ENCODE peak calls at places on chromosome 18, in six cellular contexts. One of them, this sample, is unnamed.

GRCh38 chr18:59669872-59670657 is 27.2 kb downstream of the CCBE1 start:
- DNase-seq in heart left ventricle: no peak
- DNase-seq in A549: no peak
- DNase-seq in stomach: no peak
- DNase-seq in H1: no peak
- DNase-seq in uterus: no peak
- DNase-seq in this sample: no peak

GRCh38 chr18:12376034-12376717 is 851 bp downstream of the AFG3L2 start:
- DNase-seq in heart left ventricle: peak
- DNase-seq in A549: peak
- DNase-seq in stomach: peak
- DNase-seq in H1: no peak
- DNase-seq in uterus: no peak
- DNase-seq in this sample: peak

GRCh38 chr18:11653521-11653920 is 35.5 kb upstream of the GNAL start:
- DNase-seq in heart left ventricle: no peak
- DNase-seq in A549: no peak
- DNase-seq in stomach: no peak
- DNase-seq in H1: no peak
- DNase-seq in uterus: no peak
- DNase-seq in this sample: no peak

GRCh38 chr18:79511271-79511670 is 115.5 kb downstream of the NFATC1 start:
- DNase-seq in heart left ventricle: no peak
- DNase-seq in A549: no peak
- DNase-seq in stomach: peak
- DNase-seq in H1: no peak
- DNase-seq in uterus: peak
- DNase-seq in this sample: no peak

GRCh38 chr18:79326413-79327198 is 69.1 kb upstream of the NFATC1 start:
- DNase-seq in heart left ventricle: no peak
- DNase-seq in A549: no peak
- DNase-seq in stomach: no peak
- DNase-seq in H1: no peak
- DNase-seq in uterus: no peak
- DNase-seq in this sample: no peak

GRCh38 chr18:59898609-59899297 is 1.0 kb upstream of the PMAIP1 start:
- DNase-seq in heart left ventricle: no peak
- DNase-seq in A549: no peak
- DNase-seq in stomach: no peak
- DNase-seq in H1: no peak
- DNase-seq in uterus: no peak
- DNase-seq in this sample: no peak

GRCh38 chr18:79452991-79453645 is 57.4 kb downstream of the NFATC1 start:
- DNase-seq in heart left ventricle: no peak
- DNase-seq in A549: no peak
- DNase-seq in stomach: no peak
- DNase-seq in H1: no peak
- DNase-seq in uterus: no peak
- DNase-seq in this sample: no peak

GRCh38 chr18:5693637-5694175 is 149.9 kb upstream of the EPB41L3 start:
- DNase-seq in heart left ventricle: no peak
- DNase-seq in A549: no peak
- DNase-seq in stomach: no peak
- DNase-seq in H1: no peak
- DNase-seq in uterus: no peak
- DNase-seq in this sample: no peak

GRCh38 chr18:2905802-2906521 is 59.2 kb downstream of the EMILIN2 start:
- DNase-seq in heart left ventricle: peak
- DNase-seq in A549: peak
- DNase-seq in stomach: peak
- DNase-seq in H1: no peak
- DNase-seq in uterus: peak
- DNase-seq in this sample: peak

GRCh38 chr18:41096504-41096903 is 858.5 kb upstream of the PIK3C3 start:
- DNase-seq in heart left ventricle: no peak
- DNase-seq in A549: no peak
- DNase-seq in stomach: no peak
- DNase-seq in H1: no peak
- DNase-seq in uterus: no peak
- DNase-seq in this sample: peak

GRCh38 chr18:36481201-36481657 is 183.7 kb downstream of the FHOD3 start:
- DNase-seq in heart left ventricle: no peak
- DNase-seq in A549: no peak
- DNase-seq in stomach: no peak
- DNase-seq in H1: no peak
- DNase-seq in uterus: no peak
- DNase-seq in this sample: peak

DNA sequence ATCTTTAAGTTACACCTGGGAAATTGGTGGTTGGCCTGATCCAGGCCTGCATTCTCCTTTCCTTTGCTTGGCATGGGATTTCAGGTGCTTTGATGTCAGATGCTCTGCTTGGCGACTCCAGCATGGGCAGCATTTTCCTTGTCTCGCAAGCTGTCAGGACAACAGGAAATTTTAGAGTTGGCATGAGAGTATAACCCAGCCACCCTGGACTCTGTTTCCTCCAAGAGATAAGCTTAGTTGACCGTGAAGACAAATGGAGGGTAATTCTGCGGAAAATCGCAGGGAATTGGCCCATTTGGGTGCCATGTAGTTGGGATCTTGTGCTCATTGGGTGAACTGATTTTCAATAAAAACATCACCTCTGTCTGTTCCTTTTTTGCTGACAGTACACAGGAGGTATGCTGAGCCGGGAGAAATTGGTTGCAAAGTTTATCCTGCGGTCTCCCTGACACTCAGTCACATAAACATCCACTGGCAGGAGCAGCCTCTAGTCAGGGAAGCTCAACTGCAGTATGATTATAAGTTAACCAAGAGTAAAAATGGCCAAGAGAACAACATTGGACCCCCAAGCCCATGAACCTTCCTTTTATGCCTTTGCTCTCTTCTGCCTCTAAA is 409.9 kb downstream of the SETBP1 start:
- DNase-seq in heart left ventricle: no peak
- DNase-seq in A549: no peak
- DNase-seq in stomach: no peak
- DNase-seq in H1: no peak
- DNase-seq in uterus: no peak
- DNase-seq in this sample: no peak
- TF ChIP-seq POLR2A in heart left ventricle: no peak
- TF ChIP-seq POLR2A in A549: no peak
- TF ChIP-seq POLR2A in stomach: no peak
- TF ChIP-seq POLR2A in H1: no peak
- TF ChIP-seq POLR2A in uterus: no peak
- TF ChIP-seq POLR2A in this sample: no peak

GRCh38 chr18:63476666-63477065 is at the start of gene SERPINB5:
- DNase-seq in heart left ventricle: no peak
- DNase-seq in A549: no peak
- DNase-seq in stomach: peak
- DNase-seq in H1: no peak
- DNase-seq in uterus: no peak
- DNase-seq in this sample: no peak

GRCh38 chr18:63465059-63465458 is 11.7 kb upstream of the SERPINB5 start:
- DNase-seq in heart left ventricle: no peak
- DNase-seq in A549: no peak
- DNase-seq in stomach: no peak
- DNase-seq in H1: no peak
- DNase-seq in uterus: no peak
- DNase-seq in this sample: no peak

GRCh38 chr18:63472380-63472779 is 4.4 kb upstream of the SERPINB5 start:
- DNase-seq in heart left ventricle: no peak
- DNase-seq in A549: peak
- DNase-seq in stomach: no peak
- DNase-seq in H1: no peak
- DNase-seq in uterus: no peak
- DNase-seq in this sample: no peak

GRCh38 chr18:63467699-63468098 is 9.1 kb upstream of the SERPINB5 start:
- DNase-seq in heart left ventricle: no peak
- DNase-seq in A549: no peak
- DNase-seq in stomach: no peak
- DNase-seq in H1: no peak
- DNase-seq in uterus: no peak
- DNase-seq in this sample: no peak

GRCh38 chr18:63470751-63471150 is 6.0 kb upstream of the SERPINB5 start:
- DNase-seq in heart left ventricle: no peak
- DNase-seq in A549: no peak
- DNase-seq in stomach: no peak
- DNase-seq in H1: no peak
- DNase-seq in uterus: no peak
- DNase-seq in this sample: peak
- TF ChIP-seq POLR2A in heart left ventricle: no peak
- TF ChIP-seq POLR2A in A549: no peak
- TF ChIP-seq POLR2A in stomach: no peak
- TF ChIP-seq POLR2A in H1: no peak
- TF ChIP-seq POLR2A in uterus: no peak
- TF ChIP-seq POLR2A in this sample: no peak

DNA sequence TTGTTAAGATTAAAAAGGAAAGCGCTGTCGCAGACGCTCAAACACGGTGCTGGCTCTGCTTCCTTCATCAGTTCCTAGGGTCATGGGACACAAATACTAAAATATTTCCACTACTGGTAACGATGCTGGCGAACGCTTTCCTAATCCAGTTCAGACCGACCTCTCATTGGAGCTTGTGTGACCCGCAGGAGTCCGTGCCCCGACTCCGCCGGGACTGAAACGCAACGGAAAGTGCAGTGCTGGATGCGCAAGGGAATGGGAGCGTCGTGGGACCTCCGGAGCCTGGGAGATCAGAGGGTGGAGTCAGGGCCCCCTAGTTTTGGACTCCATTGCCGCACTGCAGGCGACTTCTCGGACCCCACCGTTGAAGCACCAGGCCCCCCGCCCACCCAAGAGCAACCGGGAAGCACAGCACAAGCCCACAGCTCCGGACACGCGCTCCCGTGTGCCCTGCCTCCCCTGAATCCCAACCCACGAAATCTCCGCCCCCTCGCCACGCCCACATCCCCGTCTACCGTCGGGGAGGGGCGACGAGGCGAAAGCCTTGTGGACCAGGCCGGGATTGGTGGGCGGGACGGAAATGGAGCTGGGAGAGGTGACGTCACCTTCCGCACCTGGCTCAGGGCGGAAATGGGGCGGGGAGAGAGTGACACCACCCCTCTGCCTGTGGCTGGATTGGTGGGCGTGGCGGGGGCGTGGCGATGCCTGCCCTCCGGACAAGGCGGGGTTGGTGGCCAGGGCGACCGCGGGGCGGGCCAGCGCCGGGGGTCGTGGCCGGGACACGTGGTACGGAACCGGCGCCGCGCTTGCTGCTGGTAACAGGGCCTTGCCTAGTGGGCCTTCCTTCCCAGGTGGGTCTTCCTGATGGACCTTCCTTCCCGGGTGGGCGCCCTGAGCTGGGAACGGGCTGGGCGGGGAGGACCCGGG is at the start of gene CNDP2:
- DNase-seq in heart left ventricle: peak
- DNase-seq in A549: peak
- DNase-seq in stomach: peak
- DNase-seq in H1: peak
- DNase-seq in uterus: peak
- DNase-seq in this sample: peak
- TF ChIP-seq POLR2A in heart left ventricle: no peak
- TF ChIP-seq POLR2A in A549: peak
- TF ChIP-seq POLR2A in stomach: no peak
- TF ChIP-seq POLR2A in H1: peak
- TF ChIP-seq POLR2A in uterus: peak
- TF ChIP-seq POLR2A in this sample: peak

GRCh38 chr18:22169889-22170420 is 566 bp downstream of the GATA6 start:
- DNase-seq in heart left ventricle: peak
- DNase-seq in A549: no peak
- DNase-seq in stomach: no peak
- DNase-seq in H1: no peak
- DNase-seq in uterus: peak
- DNase-seq in this sample: no peak

GRCh38 chr18:22167471-22168151 is 1.8 kb upstream of the GATA6 start:
- DNase-seq in heart left ventricle: peak
- DNase-seq in A549: peak
- DNase-seq in stomach: no peak
- DNase-seq in H1: no peak
- DNase-seq in uterus: peak
- DNase-seq in this sample: no peak

GRCh38 chr18:22168360-22168921 is 948 bp upstream of the GATA6 start:
- DNase-seq in heart left ventricle: peak
- DNase-seq in A549: peak
- DNase-seq in stomach: peak
- DNase-seq in H1: no peak
- DNase-seq in uterus: peak
- DNase-seq in this sample: peak

GRCh38 chr18:22170421-22171262 is 1.3 kb downstream of the GATA6 start:
- DNase-seq in heart left ventricle: peak
- DNase-seq in A549: peak
- DNase-seq in stomach: no peak
- DNase-seq in H1: no peak
- DNase-seq in uterus: peak
- DNase-seq in this sample: peak

GRCh38 chr18:22169011-22169888 is at the start of gene GATA6:
- DNase-seq in heart left ventricle: peak
- DNase-seq in A549: peak
- DNase-seq in stomach: peak
- DNase-seq in H1: peak
- DNase-seq in uterus: peak
- DNase-seq in this sample: peak
- TF ChIP-seq POLR2A in heart left ventricle: peak
- TF ChIP-seq POLR2A in A549: peak
- TF ChIP-seq POLR2A in stomach: no peak
- TF ChIP-seq POLR2A in H1: no peak
- TF ChIP-seq POLR2A in uterus: peak
- TF ChIP-seq POLR2A in this sample: no peak

GRCh38 chr18:13435596-13436333 is 217.2 kb downstream of the LDLRAD4 start:
- DNase-seq in heart left ventricle: no peak
- DNase-seq in A549: peak
- DNase-seq in stomach: no peak
- DNase-seq in H1: no peak
- DNase-seq in uterus: no peak
- DNase-seq in this sample: no peak
- TF ChIP-seq POLR2A in heart left ventricle: no peak
- TF ChIP-seq POLR2A in A549: no peak
- TF ChIP-seq POLR2A in stomach: no peak
- TF ChIP-seq POLR2A in H1: no peak
- TF ChIP-seq POLR2A in uterus: no peak
- TF ChIP-seq POLR2A in this sample: no peak

DNA sequence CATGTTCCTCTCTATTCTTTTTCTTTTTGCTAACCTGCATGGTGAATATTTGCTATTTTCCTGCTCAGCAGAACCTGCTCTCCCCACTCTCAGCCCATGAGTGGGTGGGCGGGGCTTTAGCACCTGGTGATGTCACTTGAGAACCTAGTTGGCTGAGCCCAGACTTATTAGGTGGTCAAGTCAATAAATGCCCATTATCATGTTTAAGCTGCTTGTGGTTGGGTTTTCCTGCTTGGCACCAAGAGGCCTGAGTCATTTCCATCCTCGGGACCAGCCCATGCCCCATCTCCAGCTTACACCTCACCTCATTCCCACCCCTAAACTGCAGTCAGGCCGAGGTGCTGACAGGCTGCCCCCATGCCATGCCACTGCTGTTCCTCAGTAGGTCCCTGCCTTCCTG is 226.6 kb downstream of the ANKRD30B start:
- DNase-seq in heart left ventricle: no peak
- DNase-seq in A549: no peak
- DNase-seq in stomach: no peak
- DNase-seq in H1: no peak
- DNase-seq in uterus: no peak
- DNase-seq in this sample: no peak
- TF ChIP-seq POLR2A in heart left ventricle: no peak
- TF ChIP-seq POLR2A in A549: no peak
- TF ChIP-seq POLR2A in stomach: no peak
- TF ChIP-seq POLR2A in H1: no peak
- TF ChIP-seq POLR2A in uterus: no peak
- TF ChIP-seq POLR2A in this sample: no peak

GRCh38 chr18:57803119-57803969 is at the start of gene ATP8B1:
- DNase-seq in heart left ventricle: peak
- DNase-seq in A549: peak
- DNase-seq in stomach: peak
- DNase-seq in H1: peak
- DNase-seq in uterus: peak
- DNase-seq in this sample: peak
- TF ChIP-seq POLR2A in heart left ventricle: no peak
- TF ChIP-seq POLR2A in A549: peak
- TF ChIP-seq POLR2A in stomach: no peak
- TF ChIP-seq POLR2A in H1: no peak
- TF ChIP-seq POLR2A in uterus: peak
- TF ChIP-seq POLR2A in this sample: no peak

This sample was measured in NB4.